ENCODE peak calls at places on chromosome 1, in five cellular contexts. V is mucosa of descending colon, W is coronary artery, L is transverse colon, B is GM06990. A is an unnamed sample.

GRCh38 chr1:84892657-84893618 is at the start of gene LPAR3:
- DNase-seq in V (peak; percentile 65), W (no peak), L (peak; percentile 51), B (no peak), A (no peak)

GRCh38 chr1:6614019-6614952 is 755 bp downstream of the PHF13 start:
- DNase-seq in V (peak; percentile 84), W (no peak), L (peak; percentile 64), B (no peak), A (no peak)

GRCh38 chr1:211783897-211784296 is 46.7 kb downstream of the LPGAT1 start:
- DNase-seq in V (no peak), W (no peak), L (peak; percentile 26), B (no peak), A (no peak)

GRCh38 chr1:78839704-78840277 is 166.7 kb downstream of the ADGRL4 start:
- DNase-seq in V (no peak), W (no peak), L (no peak), B (no peak), A (no peak)

GRCh38 chr1:7515175-7515574 is 255.9 kb upstream of the VAMP3 start:
- DNase-seq in V (no peak), W (no peak), L (no peak), B (no peak), A (no peak)

GRCh38 chr1:234582626-234583354 is 27.2 kb downstream of the IRF2BP2 start:
- DNase-seq in V (no peak), W (no peak), L (no peak), B (no peak), A (no peak)

GRCh38 chr1:206684478-206685255 is at the start of gene MAPKAPK2:
- DNase-seq in V (peak; percentile 86), W (peak; percentile 87), L (peak; percentile 82), B (peak; percentile 77), A (no peak)

GRCh38 chr1:242690849-242691602 is 166.5 kb upstream of the PLD5 start:
- DNase-seq in V (no peak), W (no peak), L (no peak), B (no peak), A (no peak)

GRCh38 chr1:207873055-207873890 is 37.7 kb downstream of the CD34 start:
- DNase-seq in V (no peak), W (peak; percentile 75), L (no peak), B (no peak), A (no peak)

GRCh38 chr1:96845464-96845863 is 123.9 kb downstream of the PTBP2 start:
- DNase-seq in V (no peak), W (no peak), L (peak; percentile 34), B (peak; percentile 13), A (no peak)

GRCh38 chr1:200979574-200980451 is 43.7 kb downstream of the KIF21B start:
- DNase-seq in V (peak; percentile 56), W (no peak), L (peak; percentile 53), B (peak; percentile 38), A (no peak)
- TF ChIP-seq CTCF in V (peak; percentile 40), W (no peak), L (peak; percentile 28), B (peak; percentile 86), A (peak; percentile 35)

GRCh38 chr1:197145451-197146029 is 929 bp downstream of the ASPM start:
- DNase-seq in V (no peak), W (no peak), L (no peak), B (no peak), A (no peak)
- H3K4me3 ChIP-seq in V (no peak overlapping the region), W (peak overlapping the region; percentile 72), L (peak overlapping the region; percentile 60), B (peak overlapping the region; percentile 85), A (peak overlapping the region; percentile 67)

DNA sequence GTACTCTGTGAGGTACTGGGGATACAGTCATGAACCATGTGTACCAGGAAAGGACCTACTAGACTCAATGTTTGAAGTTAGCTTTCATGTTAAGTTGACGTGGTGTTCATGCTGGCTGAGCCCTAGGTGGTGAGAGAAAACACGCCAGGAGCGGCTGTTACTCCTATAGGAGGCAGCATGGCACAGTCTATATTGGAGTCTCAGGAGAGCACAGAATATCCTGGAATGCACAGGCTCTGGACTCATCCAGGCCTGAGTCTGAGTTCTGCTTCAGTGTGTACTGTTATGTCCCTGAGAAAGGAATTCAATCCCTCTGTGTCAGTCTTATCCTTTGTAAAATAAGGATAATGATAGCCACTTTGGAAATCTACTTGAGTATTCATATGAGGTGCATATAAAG is 41.2 kb downstream of the DPT start:
- DNase-seq in V (no peak), W (no peak), L (no peak), B (no peak), A (no peak)
- TF ChIP-seq CTCF in V (no peak), W (no peak), L (no peak), B (no peak), A (no peak)

GRCh38 chr1:1013922-1014617 is 773 bp downstream of the ISG15 start:
- DNase-seq in V (peak; percentile 64), W (no peak), L (no peak), B (no peak), A (no peak)
- H3K4me3 ChIP-seq in V (no peak overlapping the region), W (peak overlapping the region; percentile 80), L (peak overlapping the region; percentile 44), B (peak overlapping the region; percentile 74), A (peak overlapping the region; percentile 49)

GRCh38 chr1:184419734-184420161 is 32.9 kb downstream of the C1orf21 start:
- DNase-seq in V (peak; percentile 58), W (no peak), L (no peak), B (no peak), A (no peak)

GRCh38 chr1:184422490-184423233 is 35.8 kb downstream of the C1orf21 start:
- DNase-seq in V (no peak), W (no peak), L (no peak), B (no peak), A (no peak)

GRCh38 chr1:184416476-184416875 is 29.6 kb downstream of the C1orf21 start:
- DNase-seq in V (no peak), W (no peak), L (no peak), B (no peak), A (no peak)

GRCh38 chr1:184416921-184417320 is 30.1 kb downstream of the C1orf21 start:
- DNase-seq in V (no peak), W (no peak), L (no peak), B (no peak), A (no peak)

GRCh38 chr1:184418955-184419733 is 32.3 kb downstream of the C1orf21 start:
- DNase-seq in V (no peak), W (no peak), L (no peak), B (no peak), A (no peak)
- TF ChIP-seq CTCF in V (no peak), W (no peak), L (no peak), B (no peak), A (no peak)

GRCh38 chr1:203128691-203129500 is 1.4 kb downstream of the ADORA1 start:
- DNase-seq in V (no peak), W (peak; percentile 33), L (peak; percentile 4), B (no peak), A (no peak)

GRCh38 chr1:203126151-203126865 is 1.2 kb upstream of the ADORA1 start:
- DNase-seq in V (no peak), W (peak; percentile 57), L (no peak), B (no peak), A (no peak)

GRCh38 chr1:203127672-203128611 is at the start of gene ADORA1:
- DNase-seq in V (peak; percentile 62), W (peak; percentile 76), L (peak; percentile 67), B (no peak), A (peak; percentile 16)

GRCh38 chr1:203124546-203125317 is 2.8 kb upstream of the ADORA1 start:
- DNase-seq in V (no peak), W (peak; percentile 40), L (no peak), B (no peak), A (no peak)

GRCh38 chr1:203126866-203127671 is 457 bp upstream of the ADORA1 start:
- DNase-seq in V (no peak), W (peak; percentile 43), L (no peak), B (no peak), A (no peak)
- H3K4me3 ChIP-seq in V (no peak overlapping the region), W (peak overlapping the region; percentile 64), L (no peak overlapping the region), B (no peak overlapping the region), A (peak overlapping the region; percentile 40)

GRCh38 chr1:89547563-89548485 is 23.2 kb downstream of the LRRC8B start:
- DNase-seq in V (no peak), W (no peak), L (no peak), B (peak; percentile 16), A (no peak)

GRCh38 chr1:89552481-89553194 is 28.0 kb downstream of the LRRC8B start:
- DNase-seq in V (no peak), W (no peak), L (peak; percentile 18), B (peak; percentile 33), A (no peak)

GRCh38 chr1:89548486-89548857 is 23.8 kb downstream of the LRRC8B start:
- DNase-seq in V (no peak), W (no peak), L (no peak), B (no peak), A (no peak)

GRCh38 chr1:89553195-89553584 is 28.6 kb downstream of the LRRC8B start:
- DNase-seq in V (no peak), W (no peak), L (no peak), B (no peak), A (no peak)

GRCh38 chr1:89550995-89551394 is 26.4 kb downstream of the LRRC8B start:
- DNase-seq in V (no peak), W (no peak), L (no peak), B (no peak), A (no peak)
- TF ChIP-seq CTCF in V (no peak), W (no peak), L (no peak), B (no peak), A (no peak)

GRCh38 chr1:241356187-241356518 is 852 bp downstream of the RGS7 start:
- DNase-seq in V (no peak), W (no peak), L (no peak), B (peak; percentile 3), A (no peak)
- H3K4me3 ChIP-seq in V (no peak overlapping the region), W (peak overlapping the region; percentile 73), L (no peak overlapping the region), B (no peak overlapping the region), A (peak overlapping the region; percentile 51)